ENCODE peak calls at places on chromosomes 6 and 20, in nine cellular contexts. C is lower leg skin, T is colonic mucosa, D is PC-9, P is mammary epithelial cell, A is tibial nerve, N is fibroblast of the aortic adventitia, L is HCT116, Y is A549. G is an unnamed sample.

GRCh38 chr20:59657459-59658046 is 53.2 kb downstream of the PHACTR3 start:
- DNase-seq in C (no peak), T (no peak), D (no peak), P (no peak), A (no peak), N (no peak), L (no peak), Y (no peak), G (no peak)

GRCh38 chr6:159995405-159995804 is 26.5 kb downstream of the IGF2R start:
- DNase-seq in C (no peak), T (no peak), D (no peak), P (no peak), A (no peak), N (no peak), L (no peak), Y (no peak), G (no peak)

GRCh38 chr6:108361312-108361932 is 66.6 kb downstream of the AFG1L start:
- DNase-seq in C (no peak), T (no peak), D (no peak), P (no peak), A (no peak), N (no peak), L (no peak), Y (no peak), G (no peak)

GRCh38 chr6:15477746-15478145 is 185.1 kb downstream of the DTNBP1 start:
- DNase-seq in C (no peak), T (no peak), D (no peak), P (no peak), A (no peak), N (no peak), L (no peak), Y (no peak), G (no peak)

GRCh38 chr6:170086639-170087420 is 204.0 kb downstream of the DLL1 start:
- DNase-seq in C (no peak), T (no peak), D (no peak), P (no peak), A (no peak), N (no peak), L (no peak), Y (no peak), G (no peak)

GRCh38 chr20:36506253-36506652 is 35.1 kb upstream of the MYL9 start:
- DNase-seq in C (no peak), T (no peak), D (peak), P (no peak), A (no peak), N (no peak), L (no peak), Y (peak), G (no peak)

GRCh38 chr6:79993911-79994309 is 10.5 kb upstream of the TTK start:
- DNase-seq in C (no peak), T (no peak), D (no peak), P (no peak), A (no peak), N (no peak), L (no peak), Y (no peak), G (no peak)

GRCh38 chr6:38415231-38416005 is 224.3 kb downstream of the BTBD9 start:
- DNase-seq in C (no peak), T (no peak), D (no peak), P (no peak), A (no peak), N (peak), L (no peak), Y (no peak), G (no peak)

GRCh38 chr20:33010133-33010504 is 2.6 kb downstream of the BPIFB2 start:
- DNase-seq in C (no peak), T (no peak), D (no peak), P (no peak), A (no peak), N (no peak), L (no peak), Y (no peak), G (no peak)

GRCh38 chr20:63942250-63943006 is 13.8 kb downstream of the UCKL1 start:
- DNase-seq in C (no peak), T (peak), D (no peak), P (peak), A (no peak), N (no peak), L (no peak), Y (peak), G (no peak)

GRCh38 chr20:5544175-5544574 is 206.0 kb upstream of the SHLD1 start:
- DNase-seq in C (no peak), T (no peak), D (no peak), P (no peak), A (no peak), N (no peak), L (no peak), Y (no peak), G (no peak)

GRCh38 chr20:38330638-38331037 is 15.6 kb upstream of the LBP start:
- DNase-seq in C (no peak), T (no peak), D (no peak), P (no peak), A (no peak), N (no peak), L (no peak), Y (no peak), G (no peak)

GRCh38 chr6:113909224-113909856 is 52.2 kb downstream of the MARCKS start:
- DNase-seq in C (no peak), T (no peak), D (peak), P (peak), A (peak), N (peak), L (peak), Y (peak), G (peak)

GRCh38 chr6:140915001-140915950 is 1217.4 kb upstream of the GJE1 start:
- DNase-seq in C (no peak), T (no peak), D (no peak), P (no peak), A (no peak), N (no peak), L (no peak), Y (no peak), G (no peak)
- TF ChIP-seq CTCF in C (no peak), T (no peak), D (no peak), P (no peak), A (no peak), N (no peak), L (no peak), Y (no peak), G (no peak)

DNA sequence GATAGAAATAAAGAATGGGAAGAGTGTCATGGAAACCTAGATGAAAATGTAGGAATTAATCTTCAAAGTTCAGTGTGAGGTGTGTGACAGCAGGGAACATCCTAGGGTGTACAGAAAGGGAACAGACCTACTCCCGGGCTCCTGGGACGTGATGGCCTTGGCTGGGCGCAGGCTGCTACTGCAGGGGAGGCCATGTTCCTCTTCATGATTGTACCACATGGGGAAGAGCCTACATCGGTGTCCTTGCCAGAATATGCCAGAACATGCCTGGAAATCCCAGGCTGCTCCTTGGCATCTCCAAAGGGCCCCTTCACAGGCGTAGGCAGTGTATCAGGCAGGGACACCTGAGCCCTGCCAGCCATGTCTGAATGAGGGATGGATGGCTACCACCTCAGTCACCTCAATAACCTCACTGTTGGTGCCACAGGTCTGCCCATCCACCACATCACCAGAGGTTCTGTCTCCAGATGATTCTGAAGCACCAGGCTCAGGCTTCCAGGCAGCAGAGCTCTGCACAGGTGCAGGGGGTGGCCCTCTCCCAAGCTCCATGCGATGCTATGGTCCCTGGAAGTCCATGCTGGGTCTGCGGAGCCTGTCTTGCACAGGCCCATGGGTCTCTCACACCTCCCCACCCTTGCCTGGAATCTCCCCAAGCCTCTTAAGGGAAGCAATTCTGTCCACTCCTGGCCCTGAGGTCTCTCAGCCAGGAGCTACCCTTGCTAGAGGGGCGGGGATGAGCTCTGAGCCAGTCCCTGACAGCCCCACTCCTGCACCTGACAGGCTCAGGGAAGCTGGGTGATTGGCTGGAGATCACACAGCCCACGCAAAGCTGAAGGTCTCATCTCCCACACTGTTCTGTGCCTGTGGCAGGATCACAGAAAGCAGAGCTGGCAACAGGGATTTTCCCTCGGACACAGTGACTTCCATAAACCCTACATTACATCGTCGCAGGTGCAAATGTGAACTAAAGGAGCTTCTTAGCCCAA is 20.2 kb downstream of the RAMACL start:
- DNase-seq in C (no peak), T (no peak), D (no peak), P (no peak), A (no peak), N (no peak), L (no peak), Y (no peak), G (no peak)
- H3K4me3 ChIP-seq in C (no peak), T (no peak), D (no peak), P (no peak), A (no peak), N (no peak), L (no peak), Y (no peak), G (no peak)

GRCh38 chr20:39784693-39785092 is 822.5 kb downstream of the DHX35 start:
- DNase-seq in C (no peak), T (no peak), D (no peak), P (no peak), A (no peak), N (no peak), L (no peak), Y (no peak), G (no peak)

GRCh38 chr20:39789411-39789810 is 827.3 kb downstream of the DHX35 start:
- DNase-seq in C (no peak), T (no peak), D (no peak), P (peak), A (no peak), N (no peak), L (no peak), Y (no peak), G (no peak)

GRCh38 chr20:39785252-39785917 is 823.2 kb downstream of the DHX35 start:
- DNase-seq in C (no peak), T (no peak), D (no peak), P (no peak), A (no peak), N (no peak), L (no peak), Y (no peak), G (no peak)
- TF ChIP-seq CTCF in C (no peak), T (no peak), D (no peak), P (no peak), A (no peak), N (no peak), L (no peak), Y (no peak), G (no peak)

GRCh38 chr6:106974337-106974998 is at the start of gene CD24:
- DNase-seq in C (no peak), T (peak), D (peak), P (peak), A (no peak), N (no peak), L (no peak), Y (peak), G (no peak)

GRCh38 chr6:106972500-106972899 is 2.0 kb downstream of the CD24 start:
- DNase-seq in C (no peak), T (peak), D (no peak), P (peak), A (no peak), N (no peak), L (no peak), Y (peak), G (no peak)

GRCh38 chr6:106974999-106975698 is 620 bp upstream of the CD24 start:
- DNase-seq in C (no peak), T (peak), D (peak), P (peak), A (no peak), N (no peak), L (no peak), Y (peak), G (no peak)

GRCh38 chr6:106973018-106973840 is 1.3 kb downstream of the CD24 start:
- DNase-seq in C (no peak), T (peak), D (no peak), P (peak), A (no peak), N (no peak), L (no peak), Y (no peak), G (no peak)

DNA sequence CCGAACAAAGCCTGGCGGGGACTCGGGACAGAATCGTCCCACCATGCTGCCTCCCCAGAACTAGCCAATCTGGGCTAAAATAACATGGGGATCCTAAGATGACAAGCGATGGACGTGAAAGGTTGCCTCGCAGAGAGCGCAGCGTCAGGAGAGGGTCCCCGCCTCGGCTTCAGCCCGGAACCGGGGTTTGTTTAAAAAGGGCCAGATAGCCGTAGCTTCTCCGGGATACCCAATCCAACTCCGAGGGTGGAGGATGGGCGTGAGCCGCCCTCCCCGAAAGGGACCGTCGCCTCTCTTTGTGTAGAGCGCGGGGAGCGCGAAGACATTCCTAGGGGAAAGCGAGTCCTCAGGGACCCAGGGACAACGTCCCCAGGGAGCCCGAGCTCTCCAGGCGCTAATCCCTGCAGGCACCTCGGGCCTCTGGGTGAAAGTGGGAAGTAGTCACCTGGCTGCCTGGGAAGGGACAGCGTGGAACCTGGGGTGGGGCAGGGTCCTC is 640 bp downstream of the CD24 start:
- DNase-seq in C (no peak), T (peak), D (no peak), P (peak), A (no peak), N (no peak), L (no peak), Y (no peak), G (no peak)
- H3K4me3 ChIP-seq in C (peak), T (peak), D (peak), P (peak), A (no peak), N (peak), L (peak), Y (peak), G (no peak)

DNA sequence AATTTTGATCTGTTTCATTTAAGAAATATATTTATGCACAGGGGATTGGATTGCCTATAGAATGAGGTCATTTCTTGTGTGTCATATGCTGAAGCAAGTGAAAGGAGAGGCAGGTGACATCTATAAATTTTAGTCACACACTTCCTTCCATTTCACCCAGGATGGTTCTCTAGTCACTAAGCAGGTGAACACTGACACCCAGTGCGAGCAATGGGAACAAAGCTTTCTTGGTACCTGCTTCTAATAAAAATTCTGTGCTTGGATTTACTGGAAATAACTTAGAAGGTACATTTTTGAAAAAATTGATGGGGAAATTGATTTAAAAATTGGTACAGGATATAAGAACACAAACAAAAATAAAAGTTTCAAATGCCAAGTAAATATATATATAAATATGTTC is 66.9 kb upstream of the MC3R start:
- DNase-seq in C (no peak), T (no peak), D (no peak), P (no peak), A (no peak), N (no peak), L (no peak), Y (no peak), G (no peak)
- TF ChIP-seq CTCF in C (no peak), T (no peak), D (peak), P (peak), A (peak), N (no peak), L (no peak), Y (no peak), G (no peak)

GRCh38 chr6:12060780-12061619 is 48.9 kb downstream of the HIVEP1 start:
- DNase-seq in C (peak), T (peak), D (no peak), P (no peak), A (peak), N (no peak), L (no peak), Y (peak), G (no peak)
- H3K4me3 ChIP-seq in C (no peak), T (no peak), D (no peak), P (no peak), A (no peak), N (no peak), L (no peak), Y (peak), G (no peak)

DNA sequence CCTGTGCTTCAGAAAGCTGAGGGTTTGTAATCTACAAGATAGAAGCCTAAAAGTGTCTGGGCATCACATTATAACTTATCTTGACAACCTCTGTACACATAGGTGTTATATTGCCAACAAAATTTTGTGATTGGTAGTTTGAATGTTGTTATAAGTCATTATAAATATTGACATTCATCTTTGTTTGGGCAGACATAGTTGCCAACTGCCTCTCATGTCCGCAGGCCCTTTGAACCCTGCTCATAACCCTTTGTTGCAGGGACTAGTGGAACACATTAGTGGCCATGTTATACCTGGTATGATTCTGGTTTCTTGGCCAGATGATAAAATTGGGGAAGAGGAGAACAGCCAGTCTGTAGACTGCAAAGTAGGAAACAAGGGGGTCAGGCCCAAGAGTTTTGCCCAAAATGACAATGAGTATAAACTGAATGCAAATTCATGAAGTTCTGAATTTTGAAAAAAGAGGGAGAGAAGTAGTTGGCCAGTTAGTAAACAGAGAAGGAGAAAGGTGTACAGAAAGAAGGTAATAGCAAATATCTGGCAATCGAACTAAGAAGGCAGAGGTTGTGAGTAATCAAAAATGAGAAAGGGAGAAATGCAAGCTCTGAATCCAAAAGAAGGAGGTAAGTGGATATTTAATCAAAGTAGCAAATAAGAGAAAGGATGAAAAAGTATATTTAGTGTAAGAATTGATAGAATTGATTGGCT is 21.6 kb upstream of the LMBRD1 start:
- DNase-seq in C (no peak), T (no peak), D (no peak), P (no peak), A (no peak), N (no peak), L (no peak), Y (no peak), G (no peak)
- TF ChIP-seq CTCF in C (no peak), T (no peak), D (no peak), P (no peak), A (no peak), N (no peak), L (no peak), Y (no peak), G (no peak)

GRCh38 chr20:44584103-44584690 is 1.8 kb downstream of the PKIG start:
- DNase-seq in C (no peak), T (no peak), D (no peak), P (no peak), A (no peak), N (no peak), L (no peak), Y (no peak), G (no peak)

GRCh38 chr20:44585042-44585968 is 2.9 kb downstream of the PKIG start:
- DNase-seq in C (no peak), T (no peak), D (no peak), P (no peak), A (no peak), N (no peak), L (no peak), Y (no peak), G (no peak)

GRCh38 chr20:44589522-44589921 is 7.1 kb downstream of the PKIG start:
- DNase-seq in C (no peak), T (no peak), D (no peak), P (no peak), A (no peak), N (no peak), L (no peak), Y (no peak), G (no peak)

GRCh38 chr20:44586986-44587980 is 4.9 kb downstream of the PKIG start:
- DNase-seq in C (no peak), T (no peak), D (no peak), P (no peak), A (no peak), N (no peak), L (no peak), Y (no peak), G (no peak)

GRCh38 chr20:44586289-44586911 is 4.0 kb downstream of the PKIG start:
- DNase-seq in C (no peak), T (no peak), D (no peak), P (no peak), A (no peak), N (no peak), L (no peak), Y (no peak), G (no peak)
- H3K4me3 ChIP-seq in C (no peak), T (no peak), D (no peak), P (no peak), A (no peak), N (no peak), L (no peak), Y (no peak), G (no peak)

GRCh38 chr6:132715204-132715603 is 1.3 kb upstream of the VNN1 start:
- DNase-seq in C (no peak), T (peak), D (no peak), P (peak), A (no peak), N (peak), L (peak), Y (peak), G (no peak)
- TF ChIP-seq CTCF in C (no peak), T (peak), D (peak), P (peak), A (peak), N (peak), L (peak), Y (peak), G (peak)